ENCODE peak calls at places on chromosomes 3 and 15, in four cellular contexts. B is colonic mucosa, F is astrocyte, J is transverse colon. W is an unnamed sample.

GRCh38 chr15:84944311-84944710 is 37.3 kb upstream of the PDE8A start:
- DNase-seq in B (no peak), J (no peak), F (no peak), W (no peak)

GRCh38 chr3:30076899-30077298 is 529.5 kb upstream of the TGFBR2 start:
- DNase-seq in J (no peak), B (no peak), F (no peak), W (no peak)

GRCh38 chr3:166284994-166285393 is 447.8 kb upstream of the BCHE start:
- DNase-seq in B (no peak), F (peak), J (no peak), W (peak)

GRCh38 chr3:30203301-30203700 is 403.1 kb upstream of the TGFBR2 start:
- DNase-seq in J (no peak), F (peak), B (no peak), W (no peak)

GRCh38 chr3:99781761-99782160 is 35.9 kb upstream of the CMSS1 start:
- DNase-seq in B (no peak), F (peak), J (no peak), W (peak)

GRCh38 chr3:180804871-180805430 is 107.5 kb upstream of the FXR1 start:
- DNase-seq in J (no peak), B (no peak), F (peak), W (peak)

GRCh38 chr15:101027273-101027901 is 108.2 kb downstream of the LRRK1 start:
- DNase-seq in F (no peak), J (peak), B (peak), W (no peak)

GRCh38 chr15:100114100-100114499 is 227.7 kb downstream of the ADAMTS17 start:
- DNase-seq in J (peak), B (no peak), F (peak), W (peak)

GRCh38 chr15:52284164-52284563 is 11.4 kb downstream of the MYO5C start:
- DNase-seq in F (peak), B (no peak), J (no peak), W (peak)

GRCh38 chr3:149541091-149541491 is 66.6 kb downstream of the TM4SF4 start:
- DNase-seq in B (no peak), J (no peak), F (peak), W (no peak)

GRCh38 chr3:126750760-126751129 is 46.7 kb downstream of the CHCHD6 start:
- DNase-seq in J (no peak), F (no peak), B (no peak), W (no peak)

GRCh38 chr15:66115568-66116206 is 137.9 kb downstream of the MEGF11 start:
- DNase-seq in B (peak), J (peak), F (no peak), W (no peak)

GRCh38 chr3:178703268-178703975 is 167.2 kb downstream of the KCNMB2 start:
- DNase-seq in F (peak), J (no peak), B (no peak), W (peak)

GRCh38 chr3:27720899-27721716 is 1.0 kb downstream of the EOMES start:
- DNase-seq in F (no peak), B (no peak), J (no peak), W (no peak)

GRCh38 chr3:85592256-85592655 is 633.5 kb downstream of the CADM2 start:
- DNase-seq in J (no peak), F (peak), B (no peak), W (no peak)

GRCh38 chr3:60884005-60884404 is 367.2 kb downstream of the FHIT start:
- DNase-seq in J (no peak), F (no peak), B (no peak), W (no peak)

GRCh38 chr3:51389423-51390183 is 1.5 kb upstream of the RBM15B start:
- DNase-seq in J (peak), F (peak), B (peak), W (peak)

GRCh38 chr15:44193651-44194396 is 1.2 kb downstream of the FRMD5 start:
- DNase-seq in J (no peak), B (peak), F (peak), W (peak)

GRCh38 chr3:151787626-151788025 is 26.3 kb upstream of the AADAC start:
- DNase-seq in F (peak), J (no peak), B (no peak), W (peak)

GRCh38 chr3:156620260-156620659 is 54.1 kb upstream of the TIPARP start:
- DNase-seq in F (no peak), B (no peak), J (peak), W (no peak)

GRCh38 chr3:13509066-13509815 is 29.1 kb downstream of the HDAC11 start:
- DNase-seq in J (no peak), B (no peak), F (no peak), W (no peak)

GRCh38 chr3:151430821-151431484 is 29.9 kb downstream of the IGSF10 start:
- DNase-seq in J (no peak), B (no peak), F (no peak), W (peak)

GRCh38 chr15:88073386-88073681 is 183.2 kb downstream of the NTRK3 start:
- DNase-seq in J (no peak), F (no peak), B (no peak), W (no peak)

GRCh38 chr3:52405066-52405465 is 39.8 kb downstream of the SEMA3G start:
- DNase-seq in F (no peak), B (no peak), J (no peak), W (no peak)

GRCh38 chr3:127197300-127198150 is 4.6 kb downstream of the PRR23E start:
- DNase-seq in J (no peak), B (peak), F (no peak), W (no peak)

GRCh38 chr3:28215407-28215806 is 26.0 kb upstream of the CMC1 start:
- DNase-seq in B (no peak), F (no peak), J (no peak), W (no peak)

GRCh38 chr15:87038404-87038803 is 958.7 kb downstream of the AGBL1 start:
- DNase-seq in F (no peak), J (no peak), B (no peak), W (no peak)

GRCh38 chr15:90851114-90851513 is 17.3 kb upstream of the FURIN start:
- DNase-seq in F (no peak), B (no peak), J (no peak), W (no peak)

GRCh38 chr15:40336129-40337122 is 4.3 kb downstream of the CCDC9B start:
- DNase-seq in J (no peak), B (peak), F (no peak), W (no peak)
- TF ChIP-seq CTCF in J (no peak), B (no peak), F (no peak), W (no peak)

GRCh38 chr3:120350431-120350941 is 1.3 kb upstream of the LRRC58 start:
- DNase-seq in B (peak), J (peak), F (peak), W (peak)
- H3K4me3 ChIP-seq in B (no peak), J (no peak), F (peak), W (peak)

DNA sequence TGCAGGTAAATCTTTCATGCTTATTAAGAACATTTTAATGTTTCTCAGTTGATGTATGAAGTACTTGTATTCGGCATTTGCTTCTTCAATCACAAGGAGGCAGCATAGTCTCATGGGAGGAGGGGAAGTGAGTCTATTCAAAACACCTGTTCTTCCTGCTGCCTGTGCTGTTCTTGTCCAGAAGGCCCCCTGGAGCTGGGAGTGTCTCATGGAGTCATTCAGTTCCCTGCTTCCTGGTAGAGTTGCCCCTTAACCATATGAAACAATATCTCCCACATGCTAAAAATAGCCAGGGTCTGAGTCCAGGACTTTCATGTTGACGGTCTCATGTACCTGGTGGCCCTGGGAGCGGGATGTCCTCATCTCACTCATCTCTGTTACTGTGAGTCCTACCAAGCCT is 15.5 kb upstream of the PPP1R2 start:
- DNase-seq in F (no peak), B (peak), J (peak), W (peak)
- TF ChIP-seq CTCF in F (peak), B (peak), J (peak), W (peak)

DNA sequence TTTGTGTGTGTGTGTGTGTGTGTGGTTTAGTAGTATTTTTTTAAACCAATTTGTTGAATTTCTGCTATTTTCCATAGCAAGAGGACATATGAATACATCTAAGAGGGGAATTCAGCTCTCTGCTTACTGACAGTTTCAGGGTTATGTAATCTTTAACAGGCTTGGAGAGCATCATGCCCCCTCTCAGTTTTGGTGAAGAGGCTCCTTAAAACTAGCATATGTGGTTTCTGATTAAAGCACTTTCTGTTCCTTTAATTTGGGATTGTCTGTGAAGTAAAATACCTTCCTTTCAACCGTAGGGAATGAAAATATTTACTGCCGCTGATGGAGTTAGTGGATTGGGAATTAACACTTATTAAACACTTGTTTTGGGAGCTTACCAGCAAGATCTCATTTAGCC is 19.4 kb upstream of the NFKBIZ start:
- DNase-seq in B (no peak), J (no peak), F (no peak), W (no peak)
- H3K4me3 ChIP-seq in B (no peak), J (no peak), F (no peak), W (no peak)

GRCh38 chr15:63608989-63609388 is 11.8 kb downstream of the FBXL22 start:
- DNase-seq in F (no peak), J (no peak), B (no peak), W (no peak)

GRCh38 chr15:63612300-63612699 is 15.1 kb downstream of the FBXL22 start:
- DNase-seq in J (no peak), F (no peak), B (no peak), W (no peak)

GRCh38 chr15:63609448-63609847 is 12.3 kb downstream of the FBXL22 start:
- DNase-seq in F (no peak), J (no peak), B (no peak), W (no peak)

GRCh38 chr15:63611217-63611616 is 14.0 kb downstream of the FBXL22 start:
- DNase-seq in J (no peak), B (no peak), F (no peak), W (no peak)

GRCh38 chr15:63610209-63610841 is 13.1 kb downstream of the FBXL22 start:
- DNase-seq in B (peak), J (peak), F (peak), W (peak)
- TF ChIP-seq CTCF in B (peak), J (peak), F (peak), W (peak)

GRCh38 chr15:64454282-64454681 is 6.1 kb upstream of the ZNF609 start:
- DNase-seq in J (no peak), B (no peak), F (no peak), W (no peak)

GRCh38 chr15:64453689-64454037 is 6.7 kb upstream of the ZNF609 start:
- DNase-seq in F (no peak), J (no peak), B (no peak), W (no peak)

GRCh38 chr15:64455951-64456350 is 4.4 kb upstream of the ZNF609 start:
- DNase-seq in B (peak), J (peak), F (no peak), W (no peak)

GRCh38 chr15:64459382-64459781 is 996 bp upstream of the ZNF609 start:
- DNase-seq in J (no peak), B (no peak), F (no peak), W (no peak)

DNA sequence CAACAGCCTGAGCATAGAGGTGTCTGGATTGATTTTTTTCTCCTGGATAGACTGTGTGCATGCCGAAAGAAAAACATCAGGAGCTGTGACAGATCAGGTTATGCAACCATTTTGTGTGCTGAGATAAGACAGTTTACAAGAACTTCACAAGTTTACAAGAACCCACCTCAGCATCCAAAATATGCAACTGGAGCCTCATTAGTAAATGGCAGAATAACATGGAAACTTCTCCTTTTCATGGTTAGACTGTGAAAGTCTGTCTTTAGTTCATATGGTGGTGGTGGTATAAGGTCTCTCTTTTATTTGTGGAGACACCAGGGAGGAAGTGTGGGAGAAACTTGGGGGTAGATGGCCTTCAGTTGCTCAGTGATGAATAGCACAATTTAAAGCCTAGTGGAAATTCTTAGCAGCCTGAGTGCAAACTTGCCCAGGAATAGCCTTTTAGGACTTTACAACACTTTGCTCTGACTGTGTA is 3.7 kb upstream of the ZNF609 start:
- DNase-seq in B (no peak), J (no peak), F (peak), W (peak)
- H3K4me3 ChIP-seq in B (no peak), J (no peak), F (no peak), W (no peak)

GRCh38 chr3:134126153-134126552 is 96.4 kb upstream of the SLCO2A1 start:
- DNase-seq in B (no peak), J (no peak), F (no peak), W (peak)
- TF ChIP-seq CTCF in B (no peak), J (no peak), F (no peak), W (peak)